ENCODE peak calls at places on chromosomes 6 and 20, in six cellular contexts. One of them, this sample, is unnamed.

GRCh38 chr6:149196091-149196490 is 121.4 kb upstream of the TAB2 start:
- DNase-seq in left lung: no peak
- DNase-seq in naive thymus-derived CD4-positive, alpha-beta T cell: no peak
- DNase-seq in fibroblast of lung: no peak
- DNase-seq in CD4-positive, alpha-beta memory T cell: no peak
- DNase-seq in breast epithelium: no peak
- DNase-seq in this sample: no peak

GRCh38 chr20:23084845-23085355 is 1.2 kb downstream of the CD93 start:
- DNase-seq in left lung: no peak
- DNase-seq in naive thymus-derived CD4-positive, alpha-beta T cell: no peak
- DNase-seq in fibroblast of lung: no peak
- DNase-seq in CD4-positive, alpha-beta memory T cell: no peak
- DNase-seq in breast epithelium: no peak
- DNase-seq in this sample: no peak

GRCh38 chr20:23160536-23161243 is 74.6 kb upstream of the CD93 start:
- DNase-seq in left lung: no peak
- DNase-seq in naive thymus-derived CD4-positive, alpha-beta T cell: no peak
- DNase-seq in fibroblast of lung: peak; percentile 33
- DNase-seq in CD4-positive, alpha-beta memory T cell: no peak
- DNase-seq in breast epithelium: no peak
- DNase-seq in this sample: no peak

GRCh38 chr20:63132715-63133471 is 83.0 kb downstream of the YTHDF1 start:
- DNase-seq in left lung: peak; percentile 23
- DNase-seq in naive thymus-derived CD4-positive, alpha-beta T cell: no peak
- DNase-seq in fibroblast of lung: no peak
- DNase-seq in CD4-positive, alpha-beta memory T cell: no peak
- DNase-seq in breast epithelium: no peak
- DNase-seq in this sample: peak; percentile 41

GRCh38 chr6:169190144-169190584 is 63.5 kb downstream of the THBS2 start:
- DNase-seq in left lung: peak; percentile 74
- DNase-seq in naive thymus-derived CD4-positive, alpha-beta T cell: no peak
- DNase-seq in fibroblast of lung: peak; percentile 94
- DNase-seq in CD4-positive, alpha-beta memory T cell: no peak
- DNase-seq in breast epithelium: peak; percentile 51
- DNase-seq in this sample: no peak

GRCh38 chr6:33822575-33823395 is 19.0 kb upstream of the MLN start:
- DNase-seq in left lung: no peak
- DNase-seq in naive thymus-derived CD4-positive, alpha-beta T cell: no peak
- DNase-seq in fibroblast of lung: no peak
- DNase-seq in CD4-positive, alpha-beta memory T cell: no peak
- DNase-seq in breast epithelium: no peak
- DNase-seq in this sample: peak; percentile 14

GRCh38 chr6:7566031-7566556 is 23.9 kb upstream of the SNRNP48 start:
- DNase-seq in left lung: no peak
- DNase-seq in naive thymus-derived CD4-positive, alpha-beta T cell: no peak
- DNase-seq in fibroblast of lung: no peak
- DNase-seq in CD4-positive, alpha-beta memory T cell: no peak
- DNase-seq in breast epithelium: no peak
- DNase-seq in this sample: no peak

GRCh38 chr6:25427549-25427948 is 148.4 kb downstream of the CARMIL1 start:
- DNase-seq in left lung: no peak
- DNase-seq in naive thymus-derived CD4-positive, alpha-beta T cell: no peak
- DNase-seq in fibroblast of lung: no peak
- DNase-seq in CD4-positive, alpha-beta memory T cell: no peak
- DNase-seq in breast epithelium: no peak
- DNase-seq in this sample: no peak

GRCh38 chr6:146090474-146090873 is 61.6 kb downstream of the GRM1 start:
- DNase-seq in left lung: no peak
- DNase-seq in naive thymus-derived CD4-positive, alpha-beta T cell: no peak
- DNase-seq in fibroblast of lung: no peak
- DNase-seq in CD4-positive, alpha-beta memory T cell: no peak
- DNase-seq in breast epithelium: no peak
- DNase-seq in this sample: no peak

GRCh38 chr6:71537717-71538116 is 249.1 kb downstream of the OGFRL1 start:
- DNase-seq in left lung: no peak
- DNase-seq in naive thymus-derived CD4-positive, alpha-beta T cell: no peak
- DNase-seq in fibroblast of lung: peak; percentile 53
- DNase-seq in CD4-positive, alpha-beta memory T cell: no peak
- DNase-seq in breast epithelium: no peak
- DNase-seq in this sample: no peak

GRCh38 chr20:54025166-54025835 is 45.1 kb downstream of the BCAS1 start:
- DNase-seq in left lung: no peak
- DNase-seq in naive thymus-derived CD4-positive, alpha-beta T cell: no peak
- DNase-seq in fibroblast of lung: peak; percentile 21
- DNase-seq in CD4-positive, alpha-beta memory T cell: no peak
- DNase-seq in breast epithelium: no peak
- DNase-seq in this sample: no peak

GRCh38 chr6:111709615-111710398 is 104.1 kb upstream of the TRAF3IP2 start:
- DNase-seq in left lung: no peak
- DNase-seq in naive thymus-derived CD4-positive, alpha-beta T cell: peak; percentile 78
- DNase-seq in fibroblast of lung: peak; percentile 87
- DNase-seq in CD4-positive, alpha-beta memory T cell: peak; percentile 75
- DNase-seq in breast epithelium: peak; percentile 60
- DNase-seq in this sample: no peak

GRCh38 chr6:43851204-43851855 is 81.3 kb downstream of the VEGFA start:
- DNase-seq in left lung: no peak
- DNase-seq in naive thymus-derived CD4-positive, alpha-beta T cell: no peak
- DNase-seq in fibroblast of lung: peak; percentile 55
- DNase-seq in CD4-positive, alpha-beta memory T cell: no peak
- DNase-seq in breast epithelium: no peak
- DNase-seq in this sample: no peak

GRCh38 chr6:44681782-44682181 is 294.3 kb downstream of the CDC5L start:
- DNase-seq in left lung: no peak
- DNase-seq in naive thymus-derived CD4-positive, alpha-beta T cell: no peak
- DNase-seq in fibroblast of lung: peak; percentile 44
- DNase-seq in CD4-positive, alpha-beta memory T cell: no peak
- DNase-seq in breast epithelium: no peak
- DNase-seq in this sample: no peak

GRCh38 chr6:33320315-33321181 is 3.0 kb upstream of the ZBTB22 start:
- DNase-seq in left lung: peak; percentile 55
- DNase-seq in naive thymus-derived CD4-positive, alpha-beta T cell: no peak
- DNase-seq in fibroblast of lung: peak; percentile 94
- DNase-seq in CD4-positive, alpha-beta memory T cell: no peak
- DNase-seq in breast epithelium: peak; percentile 66
- DNase-seq in this sample: no peak

GRCh38 chr6:1789092-1789491 is 179.4 kb downstream of the FOXC1 start:
- DNase-seq in left lung: no peak
- DNase-seq in naive thymus-derived CD4-positive, alpha-beta T cell: no peak
- DNase-seq in fibroblast of lung: peak; percentile 44
- DNase-seq in CD4-positive, alpha-beta memory T cell: no peak
- DNase-seq in breast epithelium: no peak
- DNase-seq in this sample: no peak

GRCh38 chr20:4916991-4917881 is 84.1 kb downstream of the SLC23A2 start:
- DNase-seq in left lung: no peak
- DNase-seq in naive thymus-derived CD4-positive, alpha-beta T cell: no peak
- DNase-seq in fibroblast of lung: no peak
- DNase-seq in CD4-positive, alpha-beta memory T cell: no peak
- DNase-seq in breast epithelium: no peak
- DNase-seq in this sample: peak; percentile 56

GRCh38 chr20:4989570-4989969 is 11.7 kb downstream of the SLC23A2 start:
- DNase-seq in left lung: no peak
- DNase-seq in naive thymus-derived CD4-positive, alpha-beta T cell: no peak
- DNase-seq in fibroblast of lung: no peak
- DNase-seq in CD4-positive, alpha-beta memory T cell: no peak
- DNase-seq in breast epithelium: no peak
- DNase-seq in this sample: no peak

GRCh38 chr20:39825524-39825923 is 863.4 kb downstream of the DHX35 start:
- DNase-seq in left lung: no peak
- DNase-seq in naive thymus-derived CD4-positive, alpha-beta T cell: no peak
- DNase-seq in fibroblast of lung: no peak
- DNase-seq in CD4-positive, alpha-beta memory T cell: no peak
- DNase-seq in breast epithelium: peak; percentile 74
- DNase-seq in this sample: no peak

GRCh38 chr20:39823239-39823638 is 861.1 kb downstream of the DHX35 start:
- DNase-seq in left lung: no peak
- DNase-seq in naive thymus-derived CD4-positive, alpha-beta T cell: no peak
- DNase-seq in fibroblast of lung: peak; percentile 53
- DNase-seq in CD4-positive, alpha-beta memory T cell: no peak
- DNase-seq in breast epithelium: no peak
- DNase-seq in this sample: no peak

GRCh38 chr20:39825950-39826349 is 863.1 kb downstream of the MAFB start:
- DNase-seq in left lung: no peak
- DNase-seq in naive thymus-derived CD4-positive, alpha-beta T cell: no peak
- DNase-seq in fibroblast of lung: no peak
- DNase-seq in CD4-positive, alpha-beta memory T cell: no peak
- DNase-seq in breast epithelium: no peak
- DNase-seq in this sample: no peak

GRCh38 chr20:39822667-39823066 is 860.5 kb downstream of the DHX35 start:
- DNase-seq in left lung: no peak
- DNase-seq in naive thymus-derived CD4-positive, alpha-beta T cell: no peak
- DNase-seq in fibroblast of lung: peak; percentile 19
- DNase-seq in CD4-positive, alpha-beta memory T cell: no peak
- DNase-seq in breast epithelium: no peak
- DNase-seq in this sample: no peak
- H3K4me3 ChIP-seq in left lung: no peak overlapping the region
- H3K4me3 ChIP-seq in naive thymus-derived CD4-positive, alpha-beta T cell: no peak overlapping the region
- H3K4me3 ChIP-seq in fibroblast of lung: no peak overlapping the region
- H3K4me3 ChIP-seq in CD4-positive, alpha-beta memory T cell: no peak overlapping the region
- H3K4me3 ChIP-seq in breast epithelium: no peak overlapping the region
- H3K4me3 ChIP-seq in this sample: no peak overlapping the region

GRCh38 chr6:135481786-135482369 is 15.7 kb downstream of the AHI1 start:
- DNase-seq in left lung: no peak
- DNase-seq in naive thymus-derived CD4-positive, alpha-beta T cell: no peak
- DNase-seq in fibroblast of lung: peak; percentile 42
- DNase-seq in CD4-positive, alpha-beta memory T cell: no peak
- DNase-seq in breast epithelium: no peak
- DNase-seq in this sample: no peak

GRCh38 chr6:135474362-135474761 is 23.2 kb downstream of the AHI1 start:
- DNase-seq in left lung: no peak
- DNase-seq in naive thymus-derived CD4-positive, alpha-beta T cell: no peak
- DNase-seq in fibroblast of lung: no peak
- DNase-seq in CD4-positive, alpha-beta memory T cell: no peak
- DNase-seq in breast epithelium: no peak
- DNase-seq in this sample: no peak

GRCh38 chr6:135475292-135475886 is 22.2 kb downstream of the AHI1 start:
- DNase-seq in left lung: no peak
- DNase-seq in naive thymus-derived CD4-positive, alpha-beta T cell: no peak
- DNase-seq in fibroblast of lung: peak; percentile 67
- DNase-seq in CD4-positive, alpha-beta memory T cell: no peak
- DNase-seq in breast epithelium: no peak
- DNase-seq in this sample: no peak

DNA sequence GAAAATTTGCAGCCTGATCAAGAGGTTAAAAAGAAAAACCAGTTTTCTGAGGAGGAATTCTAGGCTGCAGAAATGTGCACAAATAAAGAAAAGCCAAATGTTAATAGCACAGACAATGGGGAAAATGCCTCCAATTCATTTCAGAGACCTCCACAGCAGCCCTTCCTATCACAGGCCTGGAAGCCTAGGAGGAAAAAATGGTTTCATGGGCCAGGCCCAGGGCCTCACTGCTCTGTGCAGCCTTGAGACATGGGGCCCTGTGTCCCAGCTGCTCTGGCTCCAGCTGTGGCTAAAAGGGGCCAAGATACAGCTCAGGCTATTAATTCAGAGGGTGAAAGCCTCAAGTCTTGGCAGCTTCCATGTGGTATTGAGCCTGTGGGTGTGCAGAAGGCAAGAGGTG is 18.9 kb downstream of the AHI1 start:
- DNase-seq in left lung: no peak
- DNase-seq in naive thymus-derived CD4-positive, alpha-beta T cell: no peak
- DNase-seq in fibroblast of lung: no peak
- DNase-seq in CD4-positive, alpha-beta memory T cell: no peak
- DNase-seq in breast epithelium: no peak
- DNase-seq in this sample: no peak
- H3K27ac ChIP-seq in left lung: no peak overlapping the region
- H3K27ac ChIP-seq in naive thymus-derived CD4-positive, alpha-beta T cell: no peak overlapping the region
- H3K27ac ChIP-seq in fibroblast of lung: no peak overlapping the region
- H3K27ac ChIP-seq in CD4-positive, alpha-beta memory T cell: no peak overlapping the region
- H3K27ac ChIP-seq in breast epithelium: no peak overlapping the region
- H3K27ac ChIP-seq in this sample: no peak overlapping the region

DNA sequence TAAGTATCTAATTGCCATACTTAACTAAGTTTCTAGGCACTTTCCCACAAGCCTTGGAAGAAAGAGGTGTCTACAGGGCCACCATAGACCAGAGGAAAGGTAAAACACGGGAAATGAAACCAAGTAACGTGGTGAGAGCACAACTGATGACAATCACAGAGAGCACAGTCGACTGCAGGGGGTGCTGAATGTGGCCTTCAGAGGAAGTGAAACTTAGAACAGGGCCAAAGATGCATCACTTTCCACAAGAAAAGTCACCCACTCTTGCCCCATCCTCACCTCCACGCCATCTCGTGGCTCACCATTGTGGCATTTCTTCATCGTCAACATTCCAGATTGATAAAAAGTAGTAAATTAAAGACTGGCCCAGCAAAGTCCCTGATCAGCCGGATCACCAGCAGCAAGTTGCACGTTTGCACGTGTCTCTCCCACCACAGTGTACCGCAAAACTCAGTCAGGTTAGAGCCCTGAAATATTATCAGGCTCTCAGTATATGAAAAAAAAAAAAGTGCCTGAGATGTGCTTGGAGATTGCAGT is 31.4 kb downstream of the HIVEP2 start:
- DNase-seq in left lung: no peak
- DNase-seq in naive thymus-derived CD4-positive, alpha-beta T cell: peak; percentile 83
- DNase-seq in fibroblast of lung: no peak
- DNase-seq in CD4-positive, alpha-beta memory T cell: peak; percentile 84
- DNase-seq in breast epithelium: no peak
- DNase-seq in this sample: no peak
- H3K4me1 ChIP-seq in left lung: no peaks in the 10 kb centered on the region
- H3K4me1 ChIP-seq in naive thymus-derived CD4-positive, alpha-beta T cell: peaks cover 52% of the 10 kb centered on the region
- H3K4me1 ChIP-seq in fibroblast of lung: no peaks in the 10 kb centered on the region
- H3K4me1 ChIP-seq in CD4-positive, alpha-beta memory T cell: peaks cover 97% of the 10 kb centered on the region
- H3K4me1 ChIP-seq in breast epithelium: no peaks in the 10 kb centered on the region
- H3K4me1 ChIP-seq in this sample: no peaks in the 10 kb centered on the region

DNA sequence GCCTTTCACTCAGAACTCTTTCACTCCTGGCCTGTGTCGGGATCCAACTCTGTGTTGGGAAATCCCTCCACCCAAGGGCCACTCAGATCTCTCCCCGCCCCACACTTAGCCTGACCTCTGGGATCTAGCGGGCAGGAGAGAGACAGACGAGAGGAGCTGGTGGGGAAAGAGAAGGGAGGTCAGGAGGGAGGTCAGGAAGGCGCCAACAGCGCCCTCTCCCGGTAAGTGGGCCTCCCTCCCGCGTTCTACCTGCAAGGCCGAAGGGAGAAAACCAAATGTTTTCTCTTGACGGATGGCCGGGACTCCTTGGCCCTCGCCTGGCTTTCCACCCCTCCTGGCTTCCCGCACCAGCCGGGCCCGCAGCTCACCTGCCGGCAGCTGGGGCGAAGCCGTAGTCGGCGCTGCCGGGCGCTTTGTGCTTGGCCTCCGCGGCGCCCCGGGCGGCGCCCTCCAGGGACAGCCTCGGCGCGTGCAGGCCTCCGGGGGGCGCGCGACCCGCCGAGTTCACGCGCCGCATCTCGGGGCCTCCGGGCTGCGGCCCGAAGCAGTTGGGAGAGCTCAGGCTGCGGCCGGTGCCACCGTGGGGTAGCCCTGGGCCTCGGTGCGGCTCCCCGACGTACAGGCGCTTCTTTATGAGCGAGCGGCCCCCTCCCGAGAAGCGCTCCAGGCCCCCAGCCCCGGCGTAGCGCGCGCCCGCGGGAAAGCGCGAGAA is 38.2 kb downstream of the C6orf132 start:
- DNase-seq in left lung: peak; percentile 81
- DNase-seq in naive thymus-derived CD4-positive, alpha-beta T cell: peak; percentile 79
- DNase-seq in fibroblast of lung: peak; percentile 92
- DNase-seq in CD4-positive, alpha-beta memory T cell: peak; percentile 75
- DNase-seq in breast epithelium: no peak
- DNase-seq in this sample: peak; percentile 89
- H3K4me3 ChIP-seq in left lung: peak overlapping the region; percentile 41
- H3K4me3 ChIP-seq in naive thymus-derived CD4-positive, alpha-beta T cell: peak overlapping the region; percentile 68
- H3K4me3 ChIP-seq in fibroblast of lung: no peak overlapping the region
- H3K4me3 ChIP-seq in CD4-positive, alpha-beta memory T cell: no peak overlapping the region
- H3K4me3 ChIP-seq in breast epithelium: peak overlapping the region; percentile 38
- H3K4me3 ChIP-seq in this sample: peak overlapping the region; percentile 57

GRCh38 chr6:164085086-164085485 is 670.6 kb downstream of the QKI start:
- DNase-seq in left lung: no peak
- DNase-seq in naive thymus-derived CD4-positive, alpha-beta T cell: no peak
- DNase-seq in fibroblast of lung: no peak
- DNase-seq in CD4-positive, alpha-beta memory T cell: no peak
- DNase-seq in breast epithelium: no peak
- DNase-seq in this sample: no peak
- H3K27ac ChIP-seq in left lung: peak overlapping the region; percentile 41
- H3K27ac ChIP-seq in naive thymus-derived CD4-positive, alpha-beta T cell: no peak overlapping the region
- H3K27ac ChIP-seq in fibroblast of lung: peak overlapping the region; percentile 54
- H3K27ac ChIP-seq in CD4-positive, alpha-beta memory T cell: no peak overlapping the region
- H3K27ac ChIP-seq in breast epithelium: peak overlapping the region; percentile 87
- H3K27ac ChIP-seq in this sample: no peak overlapping the region

This sample was measured in lower lobe of right lung.